ENCODE peak calls at places on chromosomes 4 and X, in four cellular contexts. One of them, this sample, is unnamed.
A peak's percentile ranks its signal among the peaks of the same experiment; 100 is the strongest.

GRCh38 chr4:102295153-102295862 is 50.0 kb downstream of the SLC39A8 start:
- DNase-seq in SK-N-SH: no peak
- DNase-seq in HepG2: no peak
- DNase-seq in A549: no peak
- DNase-seq in this sample: no peak

GRCh38 chrX:23673108-23673507 is 5.8 kb downstream of the PRDX4 start:
- DNase-seq in SK-N-SH: no peak
- DNase-seq in HepG2: no peak
- DNase-seq in A549: no peak
- DNase-seq in this sample: no peak

GRCh38 chr4:77861500-77861899 is 1.1 kb upstream of the MRPL1 start:
- DNase-seq in SK-N-SH: no peak
- DNase-seq in HepG2: peak; percentile 3
- DNase-seq in A549: no peak
- DNase-seq in this sample: no peak

GRCh38 chr4:6267573-6267972 is 2.1 kb upstream of the WFS1 start:
- DNase-seq in SK-N-SH: no peak
- DNase-seq in HepG2: peak; percentile 45
- DNase-seq in A549: no peak
- DNase-seq in this sample: no peak

GRCh38 chr4:78337216-78337615 is 214.4 kb upstream of the ANXA3 start:
- DNase-seq in SK-N-SH: no peak
- DNase-seq in HepG2: no peak
- DNase-seq in A549: no peak
- DNase-seq in this sample: no peak

GRCh38 chrX:47093248-47093647 is 15.0 kb downstream of the RGN start:
- DNase-seq in SK-N-SH: peak; percentile 26
- DNase-seq in HepG2: no peak
- DNase-seq in A549: peak; percentile 38
- DNase-seq in this sample: no peak

GRCh38 chrX:17374619-17375360 is at the start of gene NHS:
- DNase-seq in SK-N-SH: peak; percentile 88
- DNase-seq in HepG2: no peak
- DNase-seq in A549: peak; percentile 87
- DNase-seq in this sample: no peak

GRCh38 chr4:108171541-108172230 is 3.0 kb upstream of the LEF1 start:
- DNase-seq in SK-N-SH: peak; percentile 27
- DNase-seq in HepG2: no peak
- DNase-seq in A549: no peak
- DNase-seq in this sample: no peak

GRCh38 chrX:71095971-71096701 is 485 bp downstream of the FOXO4 start:
- DNase-seq in SK-N-SH: peak; percentile 43
- DNase-seq in HepG2: no peak
- DNase-seq in A549: no peak
- DNase-seq in this sample: no peak

GRCh38 chr4:152896819-152897218 is 39.3 kb upstream of the FHDC1 start:
- DNase-seq in SK-N-SH: no peak
- DNase-seq in HepG2: no peak
- DNase-seq in A549: no peak
- DNase-seq in this sample: no peak

GRCh38 chrX:19543951-19544359 is 28.6 kb upstream of the MAP3K15 start:
- DNase-seq in SK-N-SH: no peak
- DNase-seq in HepG2: no peak
- DNase-seq in A549: no peak
- DNase-seq in this sample: no peak

GRCh38 chr4:185396724-185397402 is at the start of gene ANKRD37:
- DNase-seq in SK-N-SH: peak; percentile 43
- DNase-seq in HepG2: peak; percentile 68
- DNase-seq in A549: peak; percentile 8
- DNase-seq in this sample: no peak

GRCh38 chrX:30504309-30504708 is 73.3 kb downstream of the TASL start:
- DNase-seq in SK-N-SH: peak; percentile 8
- DNase-seq in HepG2: peak; percentile 20
- DNase-seq in A549: peak; percentile 30
- DNase-seq in this sample: peak; percentile 5

GRCh38 chrX:20595928-20596550 is 329.3 kb upstream of the RPS6KA3 start:
- DNase-seq in SK-N-SH: no peak
- DNase-seq in HepG2: no peak
- DNase-seq in A549: no peak
- DNase-seq in this sample: no peak

GRCh38 chr4:185020293-185020808 is 2.1 kb downstream of the HELT start:
- DNase-seq in SK-N-SH: peak; percentile 48
- DNase-seq in HepG2: no peak
- DNase-seq in A549: peak; percentile 65
- DNase-seq in this sample: no peak

GRCh38 chr4:23730998-23731397 is 158.8 kb downstream of the PPARGC1A start:
- DNase-seq in SK-N-SH: no peak
- DNase-seq in HepG2: no peak
- DNase-seq in A549: no peak
- DNase-seq in this sample: no peak

GRCh38 chr4:76540496-76540895 is 105.5 kb downstream of the SHROOM3 start:
- DNase-seq in SK-N-SH: no peak
- DNase-seq in HepG2: no peak
- DNase-seq in A549: no peak
- DNase-seq in this sample: no peak

GRCh38 chr4:85861064-85861767 is 386.3 kb downstream of the ARHGAP24 start:
- DNase-seq in SK-N-SH: no peak
- DNase-seq in HepG2: no peak
- DNase-seq in A549: no peak
- DNase-seq in this sample: no peak

GRCh38 chrX:150984164-150984824 is 1.2 kb downstream of the HMGB3 start:
- DNase-seq in SK-N-SH: peak; percentile 71
- DNase-seq in HepG2: no peak
- DNase-seq in A549: no peak
- DNase-seq in this sample: no peak

GRCh38 chr4:41517747-41518146 is 20.2 kb upstream of the LIMCH1 start:
- DNase-seq in SK-N-SH: no peak
- DNase-seq in HepG2: no peak
- DNase-seq in A549: no peak
- DNase-seq in this sample: no peak

GRCh38 chr4:72525938-72526337 is 43.1 kb downstream of the ADAMTS3 start:
- DNase-seq in SK-N-SH: no peak
- DNase-seq in HepG2: no peak
- DNase-seq in A549: no peak
- DNase-seq in this sample: no peak

GRCh38 chr4:85829276-85830051 is 354.5 kb downstream of the ARHGAP24 start:
- DNase-seq in SK-N-SH: no peak
- DNase-seq in HepG2: no peak
- DNase-seq in A549: no peak
- DNase-seq in this sample: no peak

GRCh38 chrX:70313503-70313902 is 23.6 kb downstream of the KIF4A start:
- DNase-seq in SK-N-SH: no peak
- DNase-seq in HepG2: no peak
- DNase-seq in A549: no peak
- DNase-seq in this sample: no peak

GRCh38 chrX:152637649-152638442 is at the start of gene GABRQ:
- DNase-seq in SK-N-SH: peak; percentile 88
- DNase-seq in HepG2: no peak
- DNase-seq in A549: peak; percentile 46
- DNase-seq in this sample: no peak

GRCh38 chr4:162952232-162952631 is 214.5 kb downstream of the NAF1 start:
- DNase-seq in SK-N-SH: no peak
- DNase-seq in HepG2: no peak
- DNase-seq in A549: no peak
- DNase-seq in this sample: no peak

GRCh38 chrX:118353081-118353850 is 7.4 kb downstream of the WDR44 start:
- DNase-seq in SK-N-SH: no peak
- DNase-seq in HepG2: no peak
- DNase-seq in A549: no peak
- DNase-seq in this sample: no peak

GRCh38 chr4:68905598-68906237 is 45.9 kb downstream of the UGT2A3 start:
- DNase-seq in SK-N-SH: no peak
- DNase-seq in HepG2: no peak
- DNase-seq in A549: no peak
- DNase-seq in this sample: no peak

GRCh38 chr4:68375667-68376559 is 26.0 kb upstream of the YTHDC1 start:
- DNase-seq in SK-N-SH: peak; percentile 65
- DNase-seq in HepG2: peak; percentile 66
- DNase-seq in A549: peak; percentile 75
- DNase-seq in this sample: no peak

GRCh38 chr4:87109121-87109520 is 111.3 kb downstream of the KLHL8 start:
- DNase-seq in SK-N-SH: peak; percentile 62
- DNase-seq in HepG2: no peak
- DNase-seq in A549: no peak
- DNase-seq in this sample: no peak

GRCh38 chr4:145178740-145179139 is 1.6 kb downstream of the OTUD4 start:
- DNase-seq in SK-N-SH: peak; percentile 17
- DNase-seq in HepG2: no peak
- DNase-seq in A549: no peak
- DNase-seq in this sample: no peak

GRCh38 chr4:11966782-11967181 is 538.1 kb upstream of the HS3ST1 start:
- DNase-seq in SK-N-SH: no peak
- DNase-seq in HepG2: no peak
- DNase-seq in A549: no peak
- DNase-seq in this sample: no peak

DNA sequence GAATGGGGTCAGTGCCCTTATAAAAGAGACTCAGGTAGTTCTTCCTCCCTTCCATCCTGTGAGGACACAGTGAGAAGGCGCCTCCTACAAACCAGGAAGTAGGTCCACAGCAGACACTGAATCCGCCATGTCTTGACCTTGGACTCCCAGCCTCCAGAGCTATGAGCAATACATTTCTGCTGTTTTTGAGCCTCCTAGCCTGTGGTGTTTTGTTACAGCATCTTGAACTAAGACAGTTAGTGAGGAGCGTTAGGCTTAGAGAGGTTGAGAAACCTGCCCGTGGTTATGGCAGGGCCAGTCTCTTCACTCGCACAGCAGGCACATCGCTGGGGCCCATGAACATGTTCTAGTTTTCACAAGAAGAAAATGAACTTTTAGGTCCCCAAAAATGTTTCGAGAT is 19.7 kb downstream of the SHROOM2 start:
- DNase-seq in SK-N-SH: no peak
- DNase-seq in HepG2: no peak
- DNase-seq in A549: no peak
- DNase-seq in this sample: no peak
- TF ChIP-seq PBX3 in SK-N-SH: no peak
- TF ChIP-seq PBX3 in HepG2: no peak
- TF ChIP-seq PBX3 in A549: no peak
- TF ChIP-seq PBX3 in this sample: no peak

GRCh38 chr4:173932701-173933100 is 350.8 kb downstream of the FBXO8 start:
- DNase-seq in SK-N-SH: no peak
- DNase-seq in HepG2: no peak
- DNase-seq in A549: no peak
- DNase-seq in this sample: no peak
- TF ChIP-seq PBX3 in SK-N-SH: no peak
- TF ChIP-seq PBX3 in HepG2: no peak
- TF ChIP-seq PBX3 in A549: no peak
- TF ChIP-seq PBX3 in this sample: no peak

GRCh38 chrX:112058255-112058654 is 24.3 kb downstream of the TRPC5 start:
- DNase-seq in SK-N-SH: no peak
- DNase-seq in HepG2: no peak
- DNase-seq in A549: no peak
- DNase-seq in this sample: no peak
- TF ChIP-seq PBX3 in SK-N-SH: no peak
- TF ChIP-seq PBX3 in HepG2: no peak
- TF ChIP-seq PBX3 in A549: no peak
- TF ChIP-seq PBX3 in this sample: no peak

GRCh38 chr4:143230683-143231082 is 46.0 kb downstream of the USP38 start:
- DNase-seq in SK-N-SH: no peak
- DNase-seq in HepG2: no peak
- DNase-seq in A549: no peak
- DNase-seq in this sample: no peak
- TF ChIP-seq PBX3 in SK-N-SH: no peak
- TF ChIP-seq PBX3 in HepG2: no peak
- TF ChIP-seq PBX3 in A549: no peak
- TF ChIP-seq PBX3 in this sample: no peak

GRCh38 chr4:121860121-121860520 is 10.2 kb downstream of the BBS7 start:
- DNase-seq in SK-N-SH: no peak
- DNase-seq in HepG2: no peak
- DNase-seq in A549: no peak
- DNase-seq in this sample: no peak
- TF ChIP-seq PBX3 in SK-N-SH: no peak
- TF ChIP-seq PBX3 in HepG2: no peak
- TF ChIP-seq PBX3 in A549: no peak
- TF ChIP-seq PBX3 in this sample: no peak

This sample was measured in GM12878.